ENCODE peak calls at places on chromosome 12, in five cellular contexts. A, N, I, Z and D are unnamed samples.

GRCh38 chr12:93991882-93992415 is 156.4 kb upstream of the PLXNC1 start:
- DNase-seq in Z (no peak), N (no peak), A (no peak), I (no peak), D (no peak)

GRCh38 chr12:2507811-2508210 is 287.0 kb upstream of the FKBP4 start:
- DNase-seq in N (no peak), I (no peak), Z (no peak), A (no peak), D (no peak)

GRCh38 chr12:42396473-42397259 is 70.7 kb downstream of the PPHLN1 start:
- DNase-seq in A (no peak), N (no peak), I (no peak), Z (no peak), D (no peak)

GRCh38 chr12:52416788-52417187 is 10.7 kb upstream of the KRT82 start:
- DNase-seq in Z (no peak), A (no peak), I (no peak), N (no peak), D (no peak)

GRCh38 chr12:32809196-32809595 is 53.5 kb upstream of the YARS2 start:
- DNase-seq in A (no peak), Z (no peak), I (no peak), N (no peak), D (no peak)

GRCh38 chr12:124485371-124485770 is 82.0 kb downstream of the NCOR2 start:
- DNase-seq in I (no peak), A (no peak), N (no peak), Z (no peak), D (no peak)

GRCh38 chr12:108306014-108306501 is 33.1 kb downstream of the CMKLR1 start:
- DNase-seq in I (no peak), Z (peak; percentile 21), A (no peak), N (peak; percentile 76), D (peak; percentile 72)

GRCh38 chr12:59548930-59549329 is 46.9 kb upstream of the SLC16A7 start:
- DNase-seq in N (no peak), A (no peak), I (no peak), Z (no peak), D (no peak)

GRCh38 chr12:77724367-77724957 is 106.2 kb upstream of the NAV3 start:
- DNase-seq in N (no peak), Z (no peak), A (no peak), I (no peak), D (peak; percentile 82)

GRCh38 chr12:132489078-132489601 is 811 bp upstream of the FBRSL1 start:
- DNase-seq in I (no peak), Z (no peak), N (peak; percentile 75), A (no peak), D (peak; percentile 14)

GRCh38 chr12:9707864-9708808 is 24.8 kb downstream of the CLECL1 start:
- DNase-seq in Z (peak; percentile 32), I (no peak), N (no peak), A (peak; percentile 62), D (peak; percentile 80)

GRCh38 chr12:32107376-32108267 is 975 bp downstream of the BICD1 start:
- DNase-seq in I (no peak), N (no peak), A (peak; percentile 16), Z (no peak), D (peak; percentile 66)

GRCh38 chr12:27733052-27733656 is 22.5 kb downstream of the MRPS35 start:
- DNase-seq in I (no peak), A (peak; percentile 64), N (no peak), Z (no peak), D (peak; percentile 67)

GRCh38 chr12:121908702-121909101 is 9.7 kb upstream of the CFAP251 start:
- DNase-seq in I (no peak), A (no peak), N (no peak), Z (no peak), D (no peak)

GRCh38 chr12:7090222-7090998 is 1.8 kb downstream of the C1R start:
- DNase-seq in N (no peak), Z (no peak), I (no peak), A (no peak), D (peak; percentile 68)
- H3K4me3 ChIP-seq in N (peak overlapping the region; percentile 57), Z (no peak overlapping the region), I (peak overlapping the region; percentile 76), A (no peak overlapping the region), D (no peak overlapping the region)

DNA sequence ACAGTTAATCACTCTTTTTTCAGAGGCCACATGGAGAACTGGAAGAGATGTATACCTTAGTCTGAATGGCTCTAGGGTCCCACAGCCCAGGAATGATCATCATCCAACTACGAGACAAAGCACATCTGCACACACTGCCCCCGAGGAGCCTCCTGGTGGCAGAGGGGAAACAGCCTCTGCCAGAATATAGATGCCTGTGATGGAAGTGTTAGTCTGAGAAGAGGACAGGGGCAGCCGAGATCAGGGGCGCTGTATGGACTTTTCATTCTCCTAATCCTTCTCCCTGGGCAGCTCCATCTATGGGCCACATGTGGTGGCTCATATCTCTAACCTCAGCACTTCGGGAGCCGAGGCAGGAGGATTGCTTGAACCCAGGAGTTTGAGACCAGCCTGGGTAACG is 82.8 kb upstream of the CAPRIN2 start:
- DNase-seq in A (no peak), Z (no peak), I (no peak), N (no peak), D (no peak)
- TF ChIP-seq CTCF in A (no peak), Z (no peak), I (no peak), N (no peak), D (no peak)

DNA sequence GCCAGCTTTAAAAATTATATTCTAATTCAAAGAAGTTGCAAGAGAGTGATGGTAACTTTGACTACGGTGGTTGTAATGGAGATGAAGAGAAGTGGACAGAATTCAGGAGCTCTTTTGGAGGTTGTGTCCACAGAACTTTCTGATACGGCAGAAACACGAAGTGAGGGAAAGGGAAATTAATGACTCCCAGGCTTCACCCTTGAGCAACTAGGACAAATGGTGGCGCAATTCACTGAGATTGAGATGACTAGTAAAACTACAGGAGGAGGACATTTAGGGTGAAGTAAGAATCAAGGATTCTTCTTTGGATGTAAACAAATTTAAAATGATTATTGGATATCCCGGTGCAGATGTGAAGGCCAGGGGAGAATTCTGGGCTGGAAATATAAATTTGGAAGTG is 212.6 kb downstream of the PTPRO start:
- DNase-seq in Z (peak; percentile 34), A (no peak), N (no peak), I (no peak), D (peak; percentile 50)
- H3K4me3 ChIP-seq in Z (no peak overlapping the region), A (no peak overlapping the region), N (no peak overlapping the region), I (no peak overlapping the region), D (no peak overlapping the region)

GRCh38 chr12:11171953-11172675 is 1.1 kb downstream of the SMIM10L1 start:
- DNase-seq in A (no peak), N (no peak), I (peak; percentile 4), Z (no peak), D (peak; percentile 31)

GRCh38 chr12:11170810-11171144 is 217 bp upstream of the SMIM10L1 start:
- DNase-seq in Z (no peak), N (no peak), A (no peak), I (no peak), D (no peak)

GRCh38 chr12:11166300-11166699 is 4.7 kb upstream of the SMIM10L1 start:
- DNase-seq in N (no peak), A (no peak), Z (no peak), I (no peak), D (no peak)

GRCh38 chr12:11174022-11174421 is 3.0 kb downstream of the SMIM10L1 start:
- DNase-seq in A (no peak), N (no peak), Z (no peak), I (no peak), D (peak; percentile 59)

DNA sequence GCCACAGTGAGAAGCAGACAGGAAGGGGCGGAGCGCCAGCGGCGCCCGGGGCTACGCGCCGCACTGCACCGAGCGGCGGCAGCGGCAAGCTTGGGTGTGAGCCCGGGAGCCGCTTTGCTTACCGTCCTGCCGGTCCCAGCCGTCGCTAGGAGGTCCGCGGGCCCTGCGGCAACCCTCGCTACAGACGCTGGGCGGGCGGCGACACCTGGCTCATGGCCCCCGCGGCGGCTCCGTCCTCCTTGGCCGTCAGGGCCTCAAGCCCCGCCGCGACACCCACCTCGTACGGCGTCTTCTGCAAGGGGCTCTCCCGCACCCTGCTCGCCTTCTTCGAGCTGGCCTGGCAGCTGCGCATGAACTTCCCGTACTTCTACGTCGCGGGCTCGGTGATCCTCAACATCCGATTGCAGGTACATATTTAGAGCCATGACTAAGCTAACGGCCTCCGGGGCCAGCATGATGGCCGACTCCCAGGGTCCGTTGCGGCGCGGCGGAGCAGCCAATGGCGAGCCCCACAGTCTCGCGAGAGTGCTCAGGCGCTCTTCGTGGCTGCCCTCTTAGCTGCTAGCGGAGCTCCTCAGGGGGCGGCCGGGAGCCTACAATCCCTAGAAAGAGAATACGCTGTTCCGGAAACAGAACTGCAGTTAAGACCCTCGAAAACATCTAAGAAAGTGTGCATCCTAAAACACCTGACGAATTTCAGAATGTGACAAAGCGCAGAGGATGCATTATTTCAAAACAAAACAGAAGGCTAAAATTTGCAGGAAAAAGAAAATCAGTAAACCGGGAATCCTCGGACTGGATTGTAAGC is at the start of gene SMIM10L1:
- DNase-seq in Z (peak; percentile 93), A (peak; percentile 95), N (peak; percentile 96), I (peak; percentile 71), D (peak; percentile 97)
- TF ChIP-seq CTCF in Z (no peak), A (no peak), N (no peak), I (peak; percentile 30), D (no peak)

GRCh38 chr12:3869448-3869847 is 3.8 kb downstream of the PARP11 start:
- DNase-seq in A (no peak), Z (no peak), N (no peak), I (no peak), D (no peak)

GRCh38 chr12:3872800-3873636 is at the start of gene PARP11:
- DNase-seq in A (peak; percentile 98), I (peak; percentile 79), N (peak; percentile 98), Z (peak; percentile 97), D (peak; percentile 98)

GRCh38 chr12:3869860-3870259 is 3.3 kb downstream of the PARP11 start:
- DNase-seq in I (no peak), A (no peak), N (no peak), Z (no peak), D (peak; percentile 7)
- H3K4me3 ChIP-seq in I (no peak overlapping the region), A (no peak overlapping the region), N (no peak overlapping the region), Z (no peak overlapping the region), D (no peak overlapping the region)

DNA sequence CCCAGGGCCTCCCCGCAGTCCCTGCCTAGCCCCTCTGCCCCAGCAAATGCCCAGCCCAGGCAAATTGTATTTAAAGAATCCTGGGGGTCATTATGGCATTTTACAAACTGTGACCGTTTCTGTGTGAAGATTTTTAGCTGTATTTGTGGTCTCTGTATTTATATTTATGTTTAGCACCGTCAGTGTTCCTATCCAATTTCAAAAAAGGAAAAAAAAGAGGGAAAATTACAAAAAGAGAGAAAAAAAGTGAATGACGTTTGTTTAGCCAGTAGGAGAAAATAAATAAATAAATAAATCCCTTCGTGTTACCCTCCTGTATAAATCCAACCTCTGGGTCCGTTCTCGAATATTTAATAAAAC is 2.2 kb downstream of the HOXC6 start:
- DNase-seq in I (no peak), A (no peak), Z (no peak), N (no peak), D (no peak)
- TF ChIP-seq CTCF in I (no peak), A (no peak), Z (no peak), N (no peak), D (no peak)

DNA sequence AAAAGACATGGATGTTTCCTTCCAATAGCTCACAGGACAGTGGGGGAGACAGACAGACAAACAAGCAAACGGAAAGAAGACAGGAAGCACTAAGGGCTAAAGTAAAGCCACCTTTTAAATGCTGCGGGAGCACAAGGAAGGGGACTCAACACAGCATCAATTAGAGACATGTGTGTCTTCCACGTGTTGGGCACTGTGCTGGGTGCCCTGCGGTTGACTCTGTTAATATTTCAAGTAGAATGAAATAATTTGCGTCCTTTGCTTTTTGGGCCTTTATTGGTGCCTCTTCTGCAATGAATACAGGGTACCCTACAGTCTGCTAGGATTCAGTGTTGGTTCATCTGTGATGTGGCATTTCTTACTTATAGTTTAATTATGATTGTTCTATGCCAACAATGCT is 90.9 kb upstream of the CPM start:
- DNase-seq in I (no peak), Z (no peak), A (no peak), N (no peak), D (no peak)
- H3K4me3 ChIP-seq in I (no peak overlapping the region), Z (no peak overlapping the region), A (no peak overlapping the region), N (no peak overlapping the region), D (no peak overlapping the region)